ENCODE peak calls at places on chromosomes 11 and 22, in six cellular contexts. I is HepG2, P is fibroblast of lung, N is colonic mucosa, D is H1, A is neural progenitor cell. W is an unnamed sample.

GRCh38 chr22:36940676-36941075 is 27.2 kb downstream of the CSF2RB start:
- DNase-seq in I (no peak), P (no peak), N (no peak), D (no peak), A (no peak), W (no peak)

GRCh38 chr11:126231725-126232459 is 20.3 kb downstream of the FAM118B start:
- DNase-seq in I (no peak), P (peak), N (no peak), D (no peak), A (no peak), W (no peak)

GRCh38 chr11:114133548-114134329 is 74.2 kb downstream of the ZBTB16 start:
- DNase-seq in I (no peak), P (peak), N (no peak), D (no peak), A (no peak), W (no peak)

GRCh38 chr11:13140028-13140870 is 131.1 kb downstream of the RASSF10 start:
- DNase-seq in I (peak), P (no peak), N (peak), D (no peak), A (no peak), W (no peak)

GRCh38 chr22:42673898-42674390 is 24.8 kb upstream of the CYB5R3 start:
- DNase-seq in I (peak), P (peak), N (no peak), D (no peak), A (no peak), W (no peak)

GRCh38 chr22:46672731-46673130 is 52.5 kb downstream of the GRAMD4 start:
- DNase-seq in I (no peak), P (no peak), N (peak), D (no peak), A (no peak), W (no peak)

GRCh38 chr11:74116719-74117118 is 54.1 kb downstream of the C2CD3 start:
- DNase-seq in I (no peak), P (no peak), N (no peak), D (no peak), A (no peak), W (no peak)

GRCh38 chr22:44029069-44029468 is 5.0 kb downstream of the PARVB start:
- DNase-seq in I (no peak), P (no peak), N (no peak), D (no peak), A (no peak), W (no peak)

GRCh38 chr11:71466358-71466757 is 13.4 kb downstream of the NADSYN1 start:
- DNase-seq in I (no peak), P (no peak), N (no peak), D (no peak), A (no peak), W (no peak)

GRCh38 chr11:67615455-67616430 is 9.0 kb downstream of the NDUFV1 start:
- DNase-seq in I (peak), P (no peak), N (peak), D (peak), A (peak), W (no peak)

GRCh38 chr11:76788661-76789442 is 5.7 kb downstream of the TSKU start:
- DNase-seq in I (peak), P (no peak), N (peak), D (no peak), A (no peak), W (peak)

GRCh38 chr22:46379301-46379930 is 43.9 kb downstream of the TRMU start:
- DNase-seq in I (peak), P (no peak), N (peak), D (no peak), A (no peak), W (no peak)

GRCh38 chr11:70605846-70606245 is 207.5 kb downstream of the CTTN start:
- DNase-seq in I (no peak), P (no peak), N (no peak), D (no peak), A (no peak), W (no peak)

GRCh38 chr11:24239930-24240329 is 256.9 kb upstream of the LUZP2 start:
- DNase-seq in I (no peak), P (no peak), N (no peak), D (no peak), A (no peak), W (no peak)

GRCh38 chr11:111440416-111441205 is 61.5 kb upstream of the POU2AF1 start:
- DNase-seq in I (no peak), P (no peak), N (peak), D (no peak), A (no peak), W (no peak)

GRCh38 chr11:111439905-111440304 is 60.8 kb upstream of the POU2AF1 start:
- DNase-seq in I (no peak), P (no peak), N (no peak), D (no peak), A (no peak), W (no peak)

GRCh38 chr11:111443640-111444039 is 64.6 kb upstream of the POU2AF1 start:
- DNase-seq in I (no peak), P (no peak), N (no peak), D (no peak), A (no peak), W (no peak)

GRCh38 chr11:111443032-111443431 is 64.0 kb upstream of the POU2AF1 start:
- DNase-seq in I (no peak), P (no peak), N (no peak), D (no peak), A (no peak), W (no peak)

GRCh38 chr11:111441443-111441842 is 62.4 kb upstream of the POU2AF1 start:
- DNase-seq in I (no peak), P (peak), N (no peak), D (no peak), A (no peak), W (peak)
- H3K9ac ChIP-seq in I (no peak), P (no peak), N (no peak), D (no peak), A (no peak), W (no peak)

GRCh38 chr11:57703341-57703740 is 8.7 kb downstream of the MED19 start:
- DNase-seq in I (no peak), P (no peak), N (no peak), D (no peak), A (no peak), W (no peak)
- H3K9ac ChIP-seq in I (no peak), P (no peak), N (no peak), D (no peak), A (no peak), W (no peak)

GRCh38 chr22:28903719-28904118 is 20.3 kb downstream of the ZNRF3 start:
- DNase-seq in I (no peak), P (peak), N (no peak), D (no peak), A (no peak), W (no peak)
- H3K9ac ChIP-seq in I (no peak), P (peak), N (peak), D (no peak), A (no peak), W (peak)

GRCh38 chr22:21816787-21817496 is 50.5 kb downstream of the MAPK1 start:
- DNase-seq in I (no peak), P (peak), N (peak), D (no peak), A (no peak), W (peak)
- H3K9ac ChIP-seq in I (no peak), P (peak), N (no peak), D (peak), A (no peak), W (peak)

DNA sequence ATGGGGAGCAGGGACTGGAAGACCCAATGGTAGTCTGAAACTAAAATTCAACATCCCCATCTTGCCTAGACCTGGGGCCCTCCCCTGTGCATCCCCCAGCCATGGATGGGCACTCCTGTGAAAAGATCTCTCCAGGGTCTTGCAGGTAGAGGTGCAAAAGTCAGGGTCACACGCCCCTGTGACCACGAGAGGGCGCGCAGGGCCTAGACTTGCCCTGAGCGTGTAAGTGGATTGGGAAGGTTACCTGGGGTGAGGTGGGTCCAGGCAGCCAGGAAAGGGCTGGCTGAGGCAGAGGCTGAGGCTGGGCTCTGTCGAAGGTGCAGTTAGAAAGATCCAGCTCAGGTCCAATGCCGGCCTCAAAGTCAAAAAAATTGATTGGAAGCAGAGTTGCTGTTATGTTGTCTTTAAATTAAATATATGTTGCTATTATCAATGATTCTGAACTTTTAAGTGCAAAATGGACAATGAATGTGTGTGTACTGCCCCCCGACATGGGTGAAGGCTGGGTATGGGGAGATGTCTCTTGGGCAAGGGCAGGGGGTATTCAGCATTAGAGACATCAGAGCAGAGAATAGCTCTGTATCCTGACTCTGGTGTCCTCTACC is 4.8 kb upstream of the POU2F3 start:
- DNase-seq in I (peak), P (peak), N (peak), D (peak), A (peak), W (no peak)
- H3K9ac ChIP-seq in I (no peak), P (no peak), N (no peak), D (no peak), A (no peak), W (peak)

DNA sequence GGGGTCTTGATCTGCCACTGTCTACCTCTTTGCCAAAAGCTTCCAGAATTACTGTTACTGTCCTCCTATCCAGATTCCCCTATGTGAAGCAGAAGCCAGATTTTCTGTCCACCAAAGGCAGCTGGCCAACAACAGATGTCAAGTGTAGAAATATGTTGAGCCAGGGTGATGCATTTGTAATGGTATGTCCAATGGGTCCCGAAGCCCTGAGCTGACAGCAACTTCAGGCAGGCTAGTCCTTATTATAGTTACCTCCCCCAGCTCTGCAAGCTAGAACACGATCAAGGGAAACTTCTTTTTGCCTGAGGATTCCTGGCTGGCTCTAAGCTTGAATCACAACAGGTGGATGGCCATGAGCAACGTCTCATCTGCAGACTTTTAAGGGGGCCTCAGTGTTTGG is 10.2 kb downstream of the PAMR1 start:
- DNase-seq in I (no peak), P (peak), N (no peak), D (no peak), A (no peak), W (peak)
- H3K9ac ChIP-seq in I (no peak), P (no peak), N (no peak), D (no peak), A (no peak), W (no peak)

DNA sequence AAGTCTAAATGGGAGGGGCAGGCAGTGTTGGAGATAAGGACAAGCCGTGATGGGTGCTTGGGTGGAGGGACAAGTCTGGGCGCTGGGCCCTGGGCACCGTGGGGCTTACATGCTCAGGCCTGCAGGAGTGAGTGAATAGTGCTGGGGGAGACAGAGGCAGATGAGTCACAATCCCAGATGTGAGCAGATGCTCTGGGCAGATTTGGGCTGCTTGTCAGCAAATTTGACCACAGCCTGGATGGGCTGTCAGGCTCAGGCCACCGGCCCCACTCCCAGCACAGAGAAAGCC is 41.6 kb upstream of the ZBED5 start:
- DNase-seq in I (no peak), P (peak), N (peak), D (no peak), A (no peak), W (peak)
- H3K9ac ChIP-seq in I (no peak), P (peak), N (peak), D (no peak), A (no peak), W (peak)

W was measured in keratinocyte.